ENCODE peak calls at places on chromosomes 16 and 17, in nine cellular contexts. J, G, W, K, B, E, Z, Q and O are unnamed samples.

GRCh38 chr17:79775635-79776034 is 2.3 kb upstream of the CBX2 start:
- DNase-seq in J (no peak), G (no peak), W (no peak), K (peak; percentile 49), B (no peak), E (no peak), Z (peak; percentile 11), Q (peak; percentile 14), O (no peak)

GRCh38 chr16:11133344-11133921 is 122.6 kb downstream of the SOCS1 start:
- DNase-seq in J (peak; percentile 72), G (no peak), W (no peak), K (peak; percentile 94), B (peak; percentile 56), E (no peak), Z (peak; percentile 88), Q (peak; percentile 86), O (no peak)

GRCh38 chr16:19203374-19203966 is 35.4 kb downstream of the SYT17 start:
- DNase-seq in J (no peak), G (no peak), W (no peak), K (no peak), B (no peak), E (no peak), Z (no peak), Q (peak; percentile 75), O (no peak)

GRCh38 chr16:86078121-86078600 is 179.2 kb downstream of the IRF8 start:
- DNase-seq in J (no peak), G (no peak), W (no peak), K (peak; percentile 92), B (peak; percentile 22), E (no peak), Z (peak; percentile 21), Q (no peak), O (no peak)

GRCh38 chr17:69103557-69104233 is 38.0 kb downstream of the ABCA6 start:
- DNase-seq in J (no peak), G (no peak), W (no peak), K (no peak), B (no peak), E (no peak), Z (no peak), Q (no peak), O (no peak)

GRCh38 chr17:7094661-7095064 is 14.6 kb upstream of the CLEC10A start:
- DNase-seq in J (no peak), G (no peak), W (no peak), K (no peak), B (no peak), E (no peak), Z (no peak), Q (peak; percentile 37), O (no peak)

GRCh38 chr16:29862383-29862883 is 593 bp downstream of the CDIPT start:
- DNase-seq in J (no peak), G (peak; percentile 15), W (no peak), K (no peak), B (peak; percentile 35), E (no peak), Z (no peak), Q (no peak), O (no peak)

GRCh38 chr16:63925221-63925620 is 1196.6 kb downstream of the CDH11 start:
- DNase-seq in J (no peak), G (no peak), W (no peak), K (no peak), B (no peak), E (no peak), Z (no peak), Q (no peak), O (no peak)

GRCh38 chr17:2955931-2956582 is 107.3 kb downstream of the OR1D5 start:
- DNase-seq in J (no peak), G (no peak), W (no peak), K (peak; percentile 55), B (no peak), E (no peak), Z (no peak), Q (no peak), O (no peak)

GRCh38 chr17:82882715-82883446 is 43.1 kb upstream of the ZNF750 start:
- DNase-seq in J (no peak), G (peak; percentile 51), W (peak; percentile 74), K (no peak), B (no peak), E (peak; percentile 64), Z (no peak), Q (peak; percentile 85), O (no peak)

GRCh38 chr17:77882481-77883212 is 75.9 kb upstream of the TNRC6C start:
- DNase-seq in J (no peak), G (peak; percentile 84), W (peak; percentile 79), K (peak; percentile 95), B (no peak), E (peak; percentile 53), Z (peak; percentile 86), Q (peak; percentile 65), O (no peak)

GRCh38 chr16:3938843-3939624 is 58.5 kb upstream of the CREBBP start:
- DNase-seq in J (no peak), G (peak; percentile 72), W (peak; percentile 31), K (peak; percentile 85), B (peak; percentile 29), E (peak; percentile 59), Z (peak; percentile 71), Q (peak; percentile 68), O (no peak)

GRCh38 chr16:81238296-81239011 is at the start of gene BCO1:
- DNase-seq in J (no peak), G (no peak), W (no peak), K (no peak), B (no peak), E (no peak), Z (no peak), Q (no peak), O (no peak)

GRCh38 chr17:40025991-40026815 is 11.0 kb downstream of the CSF3 start:
- DNase-seq in J (no peak), G (no peak), W (no peak), K (no peak), B (no peak), E (no peak), Z (no peak), Q (no peak), O (no peak)

GRCh38 chr17:12856451-12856850 is 67.2 kb downstream of the ARHGAP44 start:
- DNase-seq in J (no peak), G (no peak), W (no peak), K (no peak), B (no peak), E (no peak), Z (no peak), Q (no peak), O (no peak)

GRCh38 chr17:36544049-36544319 is 735 bp upstream of the GGNBP2 start:
- DNase-seq in J (no peak), G (no peak), W (no peak), K (peak; percentile 84), B (peak; percentile 77), E (peak; percentile 5), Z (peak; percentile 55), Q (peak; percentile 61), O (no peak)

GRCh38 chr16:72877374-72878028 is 170.4 kb downstream of the ZFHX3 start:
- DNase-seq in J (no peak), G (no peak), W (no peak), K (no peak), B (peak; percentile 26), E (no peak), Z (no peak), Q (no peak), O (no peak)